ENCODE peak calls at places on chromosomes 7 and 10, in eight cellular contexts. M is CD8-positive, alpha-beta T cell; F is AG04450; R is coronary artery; O is Peyer's patch; X is adipocyte; G is spleen; Z is astrocyte of the spinal cord. E is an unnamed sample.

GRCh38 chr10:24589265-24589664 is 134.4 kb downstream of the ARHGAP21 start:
- DNase-seq in O (no peak), F (no peak), M (no peak), X (no peak), R (no peak), Z (no peak), G (no peak), E (no peak)

GRCh38 chr7:86918245-86918644 is 141.2 kb downstream of the ELAPOR2 start:
- DNase-seq in R (no peak), G (no peak), O (no peak), Z (no peak), X (no peak), M (no peak), F (no peak), E (no peak)

GRCh38 chr7:8133955-8134733 is 127.8 kb downstream of the ICA1 start:
- DNase-seq in F (no peak), X (peak; percentile 19), R (no peak), G (no peak), Z (peak; percentile 50), M (no peak), O (no peak), E (peak; percentile 99)

GRCh38 chr10:106571216-106571954 is 593.1 kb downstream of the SORCS1 start:
- DNase-seq in M (no peak), G (no peak), X (peak; percentile 89), F (no peak), Z (peak; percentile 64), O (no peak), R (no peak), E (peak; percentile 25)

GRCh38 chr10:49184642-49185111 is 3.5 kb downstream of the TMEM273 start:
- DNase-seq in M (no peak), R (no peak), O (no peak), G (no peak), F (no peak), X (no peak), Z (no peak), E (no peak)

GRCh38 chr7:132500727-132501410 is 75.4 kb downstream of the PLXNA4 start:
- DNase-seq in G (peak; percentile 55), F (no peak), O (no peak), M (no peak), X (no peak), R (no peak), Z (peak; percentile 62), E (peak; percentile 1)

GRCh38 chr7:4134204-4134603 is 547.9 kb upstream of the FOXK1 start:
- DNase-seq in Z (no peak), R (no peak), G (peak; percentile 50), O (no peak), X (no peak), F (no peak), M (no peak), E (no peak)

GRCh38 chr10:17557459-17557858 is 59.7 kb downstream of the HACD1 start:
- DNase-seq in Z (no peak), O (no peak), M (no peak), X (no peak), G (no peak), R (no peak), F (no peak), E (no peak)

GRCh38 chr7:106358103-106358663 is 73.4 kb upstream of the NAMPT start:
- DNase-seq in G (no peak), M (no peak), F (no peak), O (no peak), X (peak; percentile 59), Z (peak; percentile 48), R (no peak), E (peak; percentile 79)

GRCh38 chr10:47214520-47214919 is 85.5 kb upstream of the GDF10 start:
- DNase-seq in R (no peak), Z (no peak), G (no peak), F (no peak), X (peak; percentile 13), O (no peak), M (no peak), E (no peak)

GRCh38 chr10:98790817-98791216 is 344.1 kb upstream of the HPS1 start:
- DNase-seq in X (peak; percentile 17), F (no peak), Z (no peak), G (no peak), M (no peak), O (no peak), R (no peak), E (no peak)

GRCh38 chr7:69403169-69403568 is 195.1 kb upstream of the AUTS2 start:
- DNase-seq in X (no peak), R (no peak), M (no peak), Z (no peak), G (peak; percentile 25), F (no peak), O (no peak), E (no peak)

GRCh38 chr10:26881600-26882331 is 21.0 kb upstream of the ABI1 start:
- DNase-seq in F (peak; percentile 36), M (no peak), Z (peak; percentile 76), R (no peak), G (no peak), X (peak; percentile 87), O (no peak), E (no peak)

GRCh38 chr7:45920543-45921380 is at the start of gene IGFBP3:
- DNase-seq in R (no peak), Z (peak; percentile 40), X (peak; percentile 72), M (no peak), F (no peak), O (no peak), G (no peak), E (no peak)

GRCh38 chr7:45921381-45921698 is 268 bp upstream of the IGFBP3 start:
- DNase-seq in Z (peak; percentile 2), F (no peak), G (no peak), X (no peak), O (no peak), R (no peak), M (no peak), E (no peak)

GRCh38 chr7:45923290-45923689 is 2.2 kb upstream of the IGFBP3 start:
- DNase-seq in Z (peak; percentile 83), F (no peak), X (peak; percentile 93), R (no peak), M (no peak), O (peak; percentile 46), G (peak; percentile 86), E (no peak)

GRCh38 chr7:45922810-45923209 is 1.7 kb upstream of the IGFBP3 start:
- DNase-seq in R (no peak), M (no peak), O (no peak), G (no peak), Z (no peak), X (peak; percentile 28), F (no peak), E (no peak)

DNA sequence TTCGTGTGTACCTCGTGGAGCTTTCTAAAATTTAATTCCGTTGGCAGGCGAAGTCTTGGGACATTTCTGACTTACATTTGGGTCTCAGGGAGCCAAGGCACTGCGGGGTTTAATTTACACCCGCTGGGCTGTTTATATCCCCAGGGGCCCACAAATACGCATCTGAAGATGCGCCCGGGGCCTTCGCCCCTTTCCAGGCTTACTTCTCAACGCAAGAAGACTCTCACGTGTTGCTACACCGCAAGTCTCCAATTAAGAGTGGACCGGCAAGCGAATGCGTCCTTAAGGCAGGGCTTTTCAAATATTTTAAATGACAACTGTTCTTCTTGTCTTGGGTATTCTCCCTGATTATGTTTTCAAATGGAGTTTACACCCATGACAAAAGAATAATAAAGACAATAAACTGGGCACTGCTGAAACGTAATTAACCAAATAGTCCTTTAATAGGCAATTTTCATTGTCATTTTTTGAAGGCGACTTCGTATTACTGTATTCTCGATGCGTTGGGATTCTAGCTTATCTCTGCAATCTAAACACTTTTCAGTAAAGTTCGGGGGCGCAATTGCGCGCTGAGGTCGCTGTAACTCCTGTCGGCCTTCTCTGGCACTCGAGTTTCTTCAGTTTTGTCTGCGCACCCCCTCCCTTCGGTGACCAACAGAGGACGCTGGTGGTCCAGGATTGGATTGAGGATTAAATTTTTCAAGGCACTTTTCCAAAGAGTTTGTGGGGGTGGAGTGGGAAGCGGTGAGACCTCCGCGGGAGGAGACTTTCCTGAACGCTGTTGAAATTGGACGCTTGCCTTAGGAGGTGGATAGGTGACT is 837 bp upstream of the IGFBP3 start:
- DNase-seq in M (no peak), F (no peak), Z (peak; percentile 83), G (no peak), O (no peak), X (peak; percentile 89), R (no peak), E (peak; percentile 45)
- H3K4me3 ChIP-seq in M (peak overlapping the region; percentile 13), F (peak overlapping the region; percentile 67), Z (peak overlapping the region; percentile 50), G (peak overlapping the region; percentile 40), O (peak overlapping the region; percentile 62), X (peak overlapping the region; percentile 82), R (peak overlapping the region; percentile 79), E (peak overlapping the region; percentile 64)

GRCh38 chr7:159142730-159143129 is 1.9 kb downstream of the VIPR2 start:
- DNase-seq in G (peak; percentile 15), M (no peak), R (peak; percentile 66), O (no peak), Z (no peak), X (no peak), F (no peak), E (no peak)
- H3K4me3 ChIP-seq in G (no peak overlapping the region), M (no peak overlapping the region), R (no peak overlapping the region), O (no peak overlapping the region), Z (no peak overlapping the region), X (no peak overlapping the region), F (no peak overlapping the region), E (no peak overlapping the region)

GRCh38 chr7:2688409-2689342 is 674 bp downstream of the AMZ1 start:
- DNase-seq in Z (no peak), M (no peak), F (no peak), O (no peak), R (no peak), G (peak; percentile 70), X (peak; percentile 36), E (no peak)
- H3K4me3 ChIP-seq in Z (no peak overlapping the region), M (no peak overlapping the region), F (peak overlapping the region; percentile 44), O (peak overlapping the region; percentile 5), R (peak overlapping the region; percentile 68), G (peak overlapping the region; percentile 8), X (no peak overlapping the region), E (no peak overlapping the region)

GRCh38 chr10:69810097-69810496 is 8.4 kb downstream of the COL13A1 start:
- DNase-seq in X (no peak), Z (no peak), O (no peak), F (no peak), M (no peak), G (no peak), R (no peak), E (no peak)

GRCh38 chr10:69807122-69807521 is 5.4 kb downstream of the COL13A1 start:
- DNase-seq in G (no peak), F (peak; percentile 41), Z (peak; percentile 67), M (no peak), R (no peak), O (no peak), X (peak; percentile 34), E (no peak)

GRCh38 chr10:69807696-69808095 is 6.0 kb downstream of the COL13A1 start:
- DNase-seq in X (no peak), M (no peak), R (no peak), G (peak; percentile 16), Z (peak; percentile 42), O (no peak), F (no peak), E (no peak)

GRCh38 chr10:69810998-69811397 is 9.3 kb downstream of the COL13A1 start:
- DNase-seq in F (no peak), M (no peak), G (no peak), Z (no peak), O (no peak), X (no peak), R (no peak), E (no peak)

DNA sequence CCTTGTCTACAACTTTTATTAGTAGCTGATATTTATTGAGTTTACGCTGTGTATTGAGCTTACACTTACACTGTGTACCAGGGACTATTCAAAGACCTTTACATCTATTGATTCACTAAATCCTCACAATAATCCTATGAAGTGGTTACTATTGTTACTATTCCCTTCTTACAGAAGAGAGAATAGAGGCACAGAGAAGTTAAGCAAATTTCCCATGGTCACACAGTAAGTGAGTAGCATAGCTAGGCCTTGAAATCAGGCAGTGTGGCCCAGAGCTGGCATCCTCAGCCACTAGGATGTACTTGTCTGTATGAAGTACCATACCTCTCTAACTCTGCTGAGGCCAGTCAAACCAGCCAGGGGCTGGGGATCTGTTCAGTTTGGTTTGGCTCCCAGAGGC is 7.6 kb downstream of the COL13A1 start:
- DNase-seq in F (no peak), R (no peak), X (no peak), M (no peak), O (no peak), G (peak; percentile 21), Z (no peak), E (no peak)
- H3K4me3 ChIP-seq in F (no peak overlapping the region), R (no peak overlapping the region), X (no peak overlapping the region), M (no peak overlapping the region), O (no peak overlapping the region), G (no peak overlapping the region), Z (no peak overlapping the region), E (no peak overlapping the region)

E was measured in epithelial cell of proximal tubule.